ENCODE peak calls at places on chromosomes 3 and 15, in six cellular contexts. W is GM04504; I is activated CD8-positive, alpha-beta memory T cell treated with anti-CD3 and anti-CD28 coated beads, Interleukin-2, amount 10 ng/mL, durations not matched to agents 7 days and 5 days; K is fibroblast of lung; L is colonic mucosa; J is T1000. G is an unnamed sample.

GRCh38 chr3:183254816-183255730 is 2.0 kb downstream of the B3GNT5 start:
- DNase-seq in W (no peak), I (no peak), K (peak), L (peak), J (no peak), G (no peak)

GRCh38 chr3:55069950-55070349 is 142.1 kb upstream of the LRTM1 start:
- DNase-seq in W (no peak), I (no peak), K (no peak), L (no peak), J (no peak), G (no peak)

GRCh38 chr3:196517919-196518318 is 2.8 kb upstream of the SMCO1 start:
- DNase-seq in W (no peak), I (no peak), K (no peak), L (no peak), J (no peak), G (no peak)

GRCh38 chr3:111617912-111618601 is 22.9 kb upstream of the ZBED2 start:
- DNase-seq in W (no peak), I (no peak), K (no peak), L (no peak), J (no peak), G (no peak)

GRCh38 chr3:43405888-43406636 is 119.7 kb downstream of the SNRK start:
- DNase-seq in W (peak), I (no peak), K (peak), L (no peak), J (no peak), G (no peak)

GRCh38 chr3:195453236-195453635 is 10.4 kb upstream of the ACAP2 start:
- DNase-seq in W (no peak), I (no peak), K (no peak), L (no peak), J (no peak), G (no peak)

GRCh38 chr15:98560338-98560737 is 88.0 kb upstream of the IGF1R start:
- DNase-seq in W (no peak), I (no peak), K (no peak), L (no peak), J (no peak), G (no peak)

GRCh38 chr3:42682301-42683070 is 2.9 kb upstream of the KLHL40 start:
- DNase-seq in W (no peak), I (no peak), K (no peak), L (no peak), J (no peak), G (peak)

GRCh38 chr3:13186416-13186815 is 113.2 kb upstream of the IQSEC1 start:
- DNase-seq in W (no peak), I (no peak), K (no peak), L (no peak), J (no peak), G (no peak)

GRCh38 chr3:67648229-67648628 is 6.2 kb downstream of the SUCLG2 start:
- DNase-seq in W (no peak), I (no peak), K (peak), L (peak), J (no peak), G (no peak)

GRCh38 chr3:35200056-35200455 is 439.3 kb upstream of the ARPP21 start:
- DNase-seq in W (no peak), I (no peak), K (no peak), L (no peak), J (no peak), G (no peak)

GRCh38 chr15:51731549-51732267 is 5.7 kb downstream of the LYSMD2 start:
- DNase-seq in W (no peak), I (peak), K (peak), L (peak), J (no peak), G (no peak)

GRCh38 chr3:55624238-55624637 is 137.1 kb upstream of the WNT5A start:
- DNase-seq in W (no peak), I (no peak), K (no peak), L (no peak), J (peak), G (no peak)

GRCh38 chr15:92079047-92079446 is 225.5 kb downstream of the SLCO3A1 start:
- DNase-seq in W (no peak), I (no peak), K (peak), L (no peak), J (no peak), G (no peak)

GRCh38 chr15:61831505-61831921 is 228.7 kb downstream of the VPS13C start:
- DNase-seq in W (no peak), I (no peak), K (no peak), L (no peak), J (no peak), G (no peak)

GRCh38 chr15:85128636-85129035 is 147.0 kb downstream of the PDE8A start:
- DNase-seq in W (no peak), I (no peak), K (peak), L (no peak), J (no peak), G (no peak)

GRCh38 chr3:142888484-142889262 is at the start of gene PCOLCE2:
- DNase-seq in W (no peak), I (no peak), K (no peak), L (no peak), J (peak), G (peak)

GRCh38 chr3:120524171-120524923 is 71.8 kb upstream of the NDUFB4 start:
- DNase-seq in W (peak), I (no peak), K (peak), L (no peak), J (no peak), G (no peak)

GRCh38 chr15:100945006-100945405 is 25.8 kb downstream of the LRRK1 start:
- DNase-seq in W (no peak), I (no peak), K (peak), L (no peak), J (no peak), G (no peak)

GRCh38 chr3:15645740-15646490 is 44.4 kb downstream of the BTD start:
- DNase-seq in W (peak), I (no peak), K (peak), L (no peak), J (peak), G (peak)

GRCh38 chr15:43266834-43267233 is at the start of gene TGM5:
- DNase-seq in W (no peak), I (no peak), K (no peak), L (no peak), J (no peak), G (no peak)

GRCh38 chr3:76063019-76063418 is 277.7 kb upstream of the ZNF717 start:
- DNase-seq in W (no peak), I (no peak), K (peak), L (no peak), J (peak), G (no peak)

GRCh38 chr3:20316238-20316637 is 130.2 kb upstream of the SGO1 start:
- DNase-seq in W (no peak), I (no peak), K (no peak), L (no peak), J (no peak), G (no peak)

GRCh38 chr3:12222765-12223485 is 64.2 kb upstream of the TIMP4 start:
- DNase-seq in W (peak), I (no peak), K (peak), L (no peak), J (no peak), G (no peak)

G was measured in aorta.